ENCODE peak calls at places on chromosomes 6 and 20, in five cellular contexts. W, G, D, O and R are unnamed samples.

GRCh38 chr6:30219244-30219643 is 6.0 kb upstream of the TRIM26 start:
- DNase-seq in W (no peak), G (no peak), D (peak; percentile 68), O (peak; percentile 26), R (peak; percentile 44)

GRCh38 chr6:6820688-6821238 is 232.2 kb downstream of the LY86 start:
- DNase-seq in W (peak; percentile 66), G (no peak), D (no peak), O (no peak), R (no peak)

GRCh38 chr6:26556263-26557070 is 18.3 kb downstream of the HMGN4 start:
- DNase-seq in W (no peak), G (peak; percentile 67), D (peak; percentile 89), O (no peak), R (no peak)

GRCh38 chr6:3205913-3206312 is 21.5 kb downstream of the TUBB2B start:
- DNase-seq in W (no peak), G (no peak), D (peak; percentile 95), O (no peak), R (no peak)

GRCh38 chr20:23050847-23051627 is 1.6 kb upstream of the THBD start:
- DNase-seq in W (peak; percentile 75), G (peak; percentile 93), D (peak; percentile 93), O (no peak), R (peak; percentile 83)

GRCh38 chr20:19944772-19945459 is 72.2 kb upstream of the NAA20 start:
- DNase-seq in W (no peak), G (no peak), D (no peak), O (no peak), R (no peak)

GRCh38 chr6:158033077-158033750 is 51.6 kb downstream of the SYNJ2 start:
- DNase-seq in W (peak; percentile 61), G (no peak), D (no peak), O (no peak), R (no peak)

GRCh38 chr6:96811136-96811535 is 26.1 kb downstream of the GPR63 start:
- DNase-seq in W (no peak), G (no peak), D (no peak), O (no peak), R (no peak)

GRCh38 chr6:11251553-11252358 is 19.3 kb upstream of the NEDD9 start:
- DNase-seq in W (no peak), G (peak; percentile 55), D (peak; percentile 89), O (no peak), R (no peak)

GRCh38 chr20:6525447-6526303 is 241.8 kb upstream of the BMP2 start:
- DNase-seq in W (no peak), G (no peak), D (peak; percentile 19), O (no peak), R (no peak)

GRCh38 chr6:159899994-159900745 is 9.4 kb downstream of the MAS1 start:
- DNase-seq in W (no peak), G (no peak), D (peak; percentile 43), O (no peak), R (no peak)

GRCh38 chr20:49916146-49917002 is 1.0 kb upstream of the SPATA2 start:
- DNase-seq in W (peak; percentile 59), G (no peak), D (no peak), O (no peak), R (no peak)

GRCh38 chr6:24888967-24889366 is 46.8 kb downstream of the RIPOR2 start:
- DNase-seq in W (no peak), G (no peak), D (no peak), O (no peak), R (no peak)

GRCh38 chr6:151285121-151285520 is 45.4 kb downstream of the AKAP12 start:
- DNase-seq in W (no peak), G (no peak), D (peak; percentile 80), O (no peak), R (no peak)

GRCh38 chr20:1423206-1423605 is 30.4 kb upstream of the FKBP1A start:
- DNase-seq in W (no peak), G (no peak), D (no peak), O (no peak), R (no peak)

GRCh38 chr6:14702678-14703077 is 543.2 kb upstream of the JARID2 start:
- DNase-seq in W (no peak), G (no peak), D (no peak), O (no peak), R (no peak)

GRCh38 chr6:142943746-142944125 is 1.2 kb downstream of the HIVEP2 start:
- DNase-seq in W (peak; percentile 54), G (peak; percentile 39), D (peak; percentile 56), O (peak; percentile 39), R (no peak)

GRCh38 chr20:33081411-33082154 is 2.1 kb downstream of the BPIFB4 start:
- DNase-seq in W (no peak), G (no peak), D (no peak), O (no peak), R (peak; percentile 33)

GRCh38 chr6:97059473-97059872 is 134.9 kb downstream of the KLHL32 start:
- DNase-seq in W (no peak), G (no peak), D (peak; percentile 60), O (no peak), R (no peak)

GRCh38 chr6:75244063-75244575 is 518 bp upstream of the COX7A2 start:
- DNase-seq in W (no peak), G (no peak), D (no peak), O (no peak), R (no peak)

GRCh38 chr6:65623569-65623968 is 83.5 kb downstream of the EYS start:
- DNase-seq in W (no peak), G (no peak), D (no peak), O (no peak), R (no peak)

GRCh38 chr6:45675634-45676033 is 297.9 kb upstream of the SUPT3H start:
- DNase-seq in W (no peak), G (no peak), D (no peak), O (no peak), R (no peak)

GRCh38 chr6:27924179-27924578 is 12.0 kb upstream of the OR2B2 start:
- DNase-seq in W (no peak), G (no peak), D (no peak), O (no peak), R (no peak)

GRCh38 chr20:56348306-56348695 is 10.5 kb upstream of the FAM210B start:
- DNase-seq in W (no peak), G (no peak), D (peak; percentile 32), O (no peak), R (no peak)

GRCh38 chr20:22529150-22530019 is 55.0 kb downstream of the FOXA2 start:
- DNase-seq in W (no peak), G (no peak), D (no peak), O (no peak), R (no peak)

GRCh38 chr6:123965894-123966293 is 162.2 kb downstream of the NKAIN2 start:
- DNase-seq in W (no peak), G (no peak), D (peak; percentile 9), O (no peak), R (no peak)

GRCh38 chr6:46191961-46192360 is 21.2 kb upstream of the ENPP5 start:
- DNase-seq in W (no peak), G (no peak), D (peak; percentile 49), O (no peak), R (no peak)

GRCh38 chr6:23446394-23447001 is 679.5 kb upstream of the NRSN1 start:
- DNase-seq in W (no peak), G (no peak), D (peak; percentile 63), O (no peak), R (no peak)

GRCh38 chr20:54611701-54612487 is 136.5 kb downstream of the DOK5 start:
- DNase-seq in W (no peak), G (no peak), D (no peak), O (no peak), R (no peak)

GRCh38 chr20:47748851-47749250 is 36.4 kb downstream of the SULF2 start:
- DNase-seq in W (no peak), G (no peak), D (peak; percentile 17), O (no peak), R (no peak)

GRCh38 chr6:159487636-159488035 is 205.4 kb downstream of the SOD2 start:
- DNase-seq in W (no peak), G (no peak), D (peak; percentile 9), O (no peak), R (no peak)

GRCh38 chr20:47150403-47151152 is 205.9 kb downstream of the ZMYND8 start:
- DNase-seq in W (no peak), G (peak; percentile 65), D (peak; percentile 85), O (no peak), R (peak; percentile 62)

GRCh38 chr6:43807228-43808061 is 37.4 kb downstream of the VEGFA start:
- DNase-seq in W (no peak), G (no peak), D (peak; percentile 46), O (no peak), R (peak; percentile 48)

GRCh38 chr6:142696689-142697088 is 248.3 kb downstream of the HIVEP2 start:
- DNase-seq in W (peak; percentile 82), G (no peak), D (no peak), O (no peak), R (peak; percentile 49)

GRCh38 chr6:31952140-31952805 is 6.4 kb downstream of the CFB start:
- DNase-seq in W (peak; percentile 85), G (peak; percentile 82), D (peak; percentile 77), O (no peak), R (peak; percentile 58)